ENCODE peak calls at places on chromosome 16, in five cellular contexts. S, H, X, L and J are unnamed samples.

GRCh38 chr16:27736431-27736830 is 186.5 kb downstream of the KATNIP start:
- DNase-seq in S (no peak), H (no peak), X (no peak), L (no peak), J (no peak)

GRCh38 chr16:81707411-81708321 is 71.4 kb upstream of the PLCG2 start:
- DNase-seq in S (peak), H (no peak), X (no peak), L (no peak), J (peak)

GRCh38 chr16:71709231-71709781 is 15.2 kb downstream of the PHLPP2 start:
- DNase-seq in S (no peak), H (no peak), X (no peak), L (no peak), J (peak)

GRCh38 chr16:35525979-35526590 is 2066.7 kb downstream of the TP53TG3F start:
- DNase-seq in S (no peak), H (peak), X (no peak), L (no peak), J (no peak)

GRCh38 chr16:70574595-70575271 is 51.1 kb downstream of the SF3B3 start:
- DNase-seq in S (no peak), H (no peak), X (no peak), L (peak), J (no peak)

GRCh38 chr16:30953511-30954124 is 3.9 kb upstream of the SETD1A start:
- DNase-seq in S (peak), H (peak), X (peak), L (no peak), J (peak)

GRCh38 chr16:57257455-57258070 is 12.5 kb downstream of the ARL2BP start:
- DNase-seq in S (no peak), H (no peak), X (no peak), L (peak), J (no peak)

GRCh38 chr16:3876695-3877094 is 3.8 kb downstream of the CREBBP start:
- DNase-seq in S (no peak), H (no peak), X (no peak), L (no peak), J (no peak)

GRCh38 chr16:6031102-6031501 is 933.5 kb upstream of the EEF2KMT start:
- DNase-seq in S (no peak), H (no peak), X (no peak), L (no peak), J (no peak)

GRCh38 chr16:3695610-3696369 is 21.5 kb downstream of the TRAP1 start:
- DNase-seq in S (peak), H (no peak), X (no peak), L (no peak), J (no peak)

GRCh38 chr16:86380045-86380444 is 130.3 kb upstream of the FOXF1 start:
- DNase-seq in S (no peak), H (no peak), X (no peak), L (no peak), J (no peak)

GRCh38 chr16:3431779-3432219 is 11.5 kb downstream of the ZNF597 start:
- DNase-seq in S (peak), H (no peak), X (no peak), L (peak), J (no peak)

GRCh38 chr16:77592021-77592420 is 130.3 kb upstream of the NUDT7 start:
- DNase-seq in S (no peak), H (no peak), X (no peak), L (no peak), J (no peak)

GRCh38 chr16:22191966-22192260 is 14.2 kb upstream of the EEF2K start:
- DNase-seq in S (no peak), H (no peak), X (no peak), L (no peak), J (no peak)

GRCh38 chr16:68486671-68487495 is 38.6 kb upstream of the SMPD3 start:
- DNase-seq in S (no peak), H (no peak), X (no peak), L (no peak), J (no peak)

GRCh38 chr16:66408181-66409048 is 18.7 kb upstream of the BEAN1 start:
- DNase-seq in S (no peak), H (no peak), X (peak), L (peak), J (peak)

GRCh38 chr16:70156207-70156978 is 17.2 kb upstream of the CLEC18C start:
- DNase-seq in S (no peak), H (no peak), X (no peak), L (no peak), J (no peak)

GRCh38 chr16:8675183-8676159 is 1.1 kb downstream of the ABAT start:
- DNase-seq in S (peak), H (peak), X (no peak), L (no peak), J (peak)

GRCh38 chr16:59259964-59260348 is 525.8 kb upstream of the GOT2 start:
- DNase-seq in S (no peak), H (no peak), X (no peak), L (no peak), J (no peak)

GRCh38 chr16:69932691-69933392 is 18.3 kb upstream of the CLEC18A start:
- DNase-seq in S (no peak), H (no peak), X (no peak), L (no peak), J (no peak)

GRCh38 chr16:55503726-55504553 is 4.9 kb upstream of the LPCAT2 start:
- DNase-seq in S (no peak), H (no peak), X (no peak), L (peak), J (no peak)